ENCODE peak calls at places on chromosome 19, in five cellular contexts. R, M, Q, L and U are unnamed samples.

GRCh38 chr19:1807695-1808394 is 4.2 kb downstream of the ATP8B3 start:
- DNase-seq in R (no peak), M (no peak), Q (no peak), L (no peak), U (no peak)

GRCh38 chr19:45168767-45169351 is 8.1 kb upstream of the NKPD1 start:
- DNase-seq in R (no peak), M (no peak), Q (no peak), L (no peak), U (no peak)

GRCh38 chr19:47479701-47480503 is 4.1 kb downstream of the KPTN start:
- DNase-seq in R (no peak), M (no peak), Q (no peak), L (no peak), U (peak)

GRCh38 chr19:33948651-33949335 is 152.1 kb downstream of the KCTD15 start:
- DNase-seq in R (no peak), M (no peak), Q (no peak), L (no peak), U (no peak)

GRCh38 chr19:19421326-19421725 is 15.9 kb downstream of the GATAD2A start:
- DNase-seq in R (no peak), M (no peak), Q (no peak), L (no peak), U (no peak)

GRCh38 chr19:32818536-32818935 is 51.0 kb downstream of the SLC7A9 start:
- DNase-seq in R (no peak), M (no peak), Q (no peak), L (no peak), U (no peak)

GRCh38 chr19:2527171-2527570 is 51.2 kb downstream of the GADD45B start:
- DNase-seq in R (no peak), M (no peak), Q (no peak), L (no peak), U (no peak)

GRCh38 chr19:29672933-29673336 is 7.7 kb downstream of the PLEKHF1 start:
- DNase-seq in R (peak), M (no peak), Q (no peak), L (no peak), U (no peak)

GRCh38 chr19:35458821-35459391 is 10.8 kb downstream of the FFAR2 start:
- DNase-seq in R (no peak), M (no peak), Q (no peak), L (no peak), U (no peak)

GRCh38 chr19:45547965-45548609 is 36.5 kb downstream of the OPA3 start:
- DNase-seq in R (no peak), M (no peak), Q (peak), L (no peak), U (no peak)

GRCh38 chr19:46840157-46840942 is 10.3 kb downstream of the AP2S1 start:
- DNase-seq in R (peak), M (peak), Q (peak), L (no peak), U (peak)

GRCh38 chr19:28949535-28949934 is 263.4 kb downstream of the UQCRFS1 start:
- DNase-seq in R (no peak), M (no peak), Q (no peak), L (no peak), U (no peak)

GRCh38 chr19:55158848-55159793 is 1.6 kb upstream of the TNNI3 start:
- DNase-seq in R (no peak), M (no peak), Q (peak), L (no peak), U (peak)

GRCh38 chr19:33639034-33639681 is 17.4 kb downstream of the CHST8 start:
- DNase-seq in R (no peak), M (no peak), Q (no peak), L (no peak), U (no peak)

GRCh38 chr19:41064974-41065569 is 23.2 kb upstream of the CYP2A13 start:
- DNase-seq in R (no peak), M (no peak), Q (peak), L (no peak), U (peak)

GRCh38 chr19:6221878-6222746 is 57.7 kb downstream of the MLLT1 start:
- DNase-seq in R (no peak), M (no peak), Q (no peak), L (no peak), U (no peak)

GRCh38 chr19:5877427-5877826 is 7.1 kb upstream of the FUT5 start:
- DNase-seq in R (no peak), M (no peak), Q (no peak), L (no peak), U (no peak)

GRCh38 chr19:35671818-35672217 is 5.5 kb downstream of the UPK1A start:
- DNase-seq in R (no peak), M (no peak), Q (no peak), L (no peak), U (peak)

GRCh38 chr19:1884291-1884718 is 991 bp downstream of the ABHD17A start:
- DNase-seq in R (no peak), M (no peak), Q (no peak), L (no peak), U (no peak)

GRCh38 chr19:41811981-41812380 is 15.6 kb downstream of the CEACAM3 start:
- DNase-seq in R (no peak), M (no peak), Q (no peak), L (no peak), U (no peak)

GRCh38 chr19:46384396-46384795 is 29.0 kb downstream of the CCDC8 start:
- DNase-seq in R (no peak), M (no peak), Q (no peak), L (no peak), U (no peak)

GRCh38 chr19:49746206-49746958 is 16.7 kb downstream of the TSKS start:
- DNase-seq in R (peak), M (no peak), Q (peak), L (no peak), U (peak)

GRCh38 chr19:372306-372890 is 27.8 kb upstream of the MIER2 start:
- DNase-seq in R (no peak), M (no peak), Q (no peak), L (no peak), U (no peak)

GRCh38 chr19:35773020-35773809 is 2.1 kb upstream of the ARHGAP33 start:
- DNase-seq in R (no peak), M (no peak), Q (no peak), L (no peak), U (peak)

GRCh38 chr19:4134351-4134750 is 10.4 kb upstream of the MAP2K2 start:
- DNase-seq in R (no peak), M (no peak), Q (no peak), L (no peak), U (no peak)

GRCh38 chr19:13905634-13906524 is at the start of the genes BRME1 and CC2D1A:
- DNase-seq in R (peak), M (peak), Q (peak), L (peak), U (peak)